ENCODE peak calls at places on chromosomes 7 and 10, in nine cellular contexts. One of them, this sample, is unnamed.

GRCh38 chr7:55484834-55485233 is 87.5 kb downstream of the VOPP1 start:
- DNase-seq in germinal center: no peak
- DNase-seq in G401: no peak
- DNase-seq in substantia nigra: no peak
- DNase-seq in memory B cell: no peak
- DNase-seq in ovary: no peak
- DNase-seq in GM04504: no peak
- DNase-seq in pancreas: no peak
- DNase-seq in amniotic stem cell: no peak
- DNase-seq in this sample: no peak

GRCh38 chr10:1576467-1577259 is 160.7 kb downstream of the ADARB2 start:
- DNase-seq in germinal center: peak; percentile 24
- DNase-seq in G401: no peak
- DNase-seq in substantia nigra: no peak
- DNase-seq in memory B cell: no peak
- DNase-seq in ovary: no peak
- DNase-seq in GM04504: no peak
- DNase-seq in pancreas: no peak
- DNase-seq in amniotic stem cell: no peak
- DNase-seq in this sample: no peak

GRCh38 chr7:11236680-11237079 is 263.0 kb downstream of the PHF14 start:
- DNase-seq in germinal center: no peak
- DNase-seq in G401: no peak
- DNase-seq in substantia nigra: no peak
- DNase-seq in memory B cell: no peak
- DNase-seq in ovary: no peak
- DNase-seq in GM04504: no peak
- DNase-seq in pancreas: no peak
- DNase-seq in amniotic stem cell: no peak
- DNase-seq in this sample: peak; percentile 21

GRCh38 chr7:45514944-45515343 is 59.2 kb upstream of the ADCY1 start:
- DNase-seq in germinal center: no peak
- DNase-seq in G401: no peak
- DNase-seq in substantia nigra: no peak
- DNase-seq in memory B cell: no peak
- DNase-seq in ovary: no peak
- DNase-seq in GM04504: no peak
- DNase-seq in pancreas: no peak
- DNase-seq in amniotic stem cell: no peak
- DNase-seq in this sample: no peak

GRCh38 chr7:117034851-117035462 is 81.7 kb downstream of the ST7 start:
- DNase-seq in germinal center: no peak
- DNase-seq in G401: no peak
- DNase-seq in substantia nigra: no peak
- DNase-seq in memory B cell: no peak
- DNase-seq in ovary: no peak
- DNase-seq in GM04504: no peak
- DNase-seq in pancreas: no peak
- DNase-seq in amniotic stem cell: no peak
- DNase-seq in this sample: peak; percentile 22

GRCh38 chr7:50450691-50451051 is 521 bp upstream of the FIGNL1 start:
- DNase-seq in germinal center: peak; percentile 34
- DNase-seq in G401: no peak
- DNase-seq in substantia nigra: no peak
- DNase-seq in memory B cell: no peak
- DNase-seq in ovary: no peak
- DNase-seq in GM04504: no peak
- DNase-seq in pancreas: peak; percentile 73
- DNase-seq in amniotic stem cell: no peak
- DNase-seq in this sample: peak; percentile 21

GRCh38 chr7:134886353-134887057 is 99.8 kb upstream of the AGBL3 start:
- DNase-seq in germinal center: no peak
- DNase-seq in G401: peak; percentile 37
- DNase-seq in substantia nigra: no peak
- DNase-seq in memory B cell: no peak
- DNase-seq in ovary: peak; percentile 70
- DNase-seq in GM04504: no peak
- DNase-seq in pancreas: no peak
- DNase-seq in amniotic stem cell: no peak
- DNase-seq in this sample: peak; percentile 73

GRCh38 chr10:60144099-60144498 is 237.7 kb upstream of the CCDC6 start:
- DNase-seq in germinal center: no peak
- DNase-seq in G401: no peak
- DNase-seq in substantia nigra: no peak
- DNase-seq in memory B cell: no peak
- DNase-seq in ovary: no peak
- DNase-seq in GM04504: no peak
- DNase-seq in pancreas: no peak
- DNase-seq in amniotic stem cell: no peak
- DNase-seq in this sample: no peak

GRCh38 chr7:66952343-66953043 is 31.5 kb downstream of the TMEM248 start:
- DNase-seq in germinal center: peak; percentile 10
- DNase-seq in G401: no peak
- DNase-seq in substantia nigra: no peak
- DNase-seq in memory B cell: no peak
- DNase-seq in ovary: no peak
- DNase-seq in GM04504: peak; percentile 22
- DNase-seq in pancreas: no peak
- DNase-seq in amniotic stem cell: no peak
- DNase-seq in this sample: no peak

GRCh38 chr10:104581884-104582603 is 59.0 kb upstream of the SORCS3 start:
- DNase-seq in germinal center: no peak
- DNase-seq in G401: no peak
- DNase-seq in substantia nigra: no peak
- DNase-seq in memory B cell: no peak
- DNase-seq in ovary: no peak
- DNase-seq in GM04504: peak; percentile 11
- DNase-seq in pancreas: no peak
- DNase-seq in amniotic stem cell: no peak
- DNase-seq in this sample: no peak

GRCh38 chr10:101226888-101227736 is 2.2 kb downstream of the LBX1 start:
- DNase-seq in germinal center: no peak
- DNase-seq in G401: no peak
- DNase-seq in substantia nigra: no peak
- DNase-seq in memory B cell: no peak
- DNase-seq in ovary: no peak
- DNase-seq in GM04504: no peak
- DNase-seq in pancreas: no peak
- DNase-seq in amniotic stem cell: no peak
- DNase-seq in this sample: no peak

GRCh38 chr10:69573056-69573806 is at the start of gene NEUROG3:
- DNase-seq in germinal center: no peak
- DNase-seq in G401: no peak
- DNase-seq in substantia nigra: no peak
- DNase-seq in memory B cell: no peak
- DNase-seq in ovary: no peak
- DNase-seq in GM04504: no peak
- DNase-seq in pancreas: no peak
- DNase-seq in amniotic stem cell: no peak
- DNase-seq in this sample: peak; percentile 29

GRCh38 chr7:23967949-23968599 is 258.1 kb downstream of the STK31 start:
- DNase-seq in germinal center: no peak
- DNase-seq in G401: no peak
- DNase-seq in substantia nigra: no peak
- DNase-seq in memory B cell: no peak
- DNase-seq in ovary: no peak
- DNase-seq in GM04504: no peak
- DNase-seq in pancreas: no peak
- DNase-seq in amniotic stem cell: no peak
- DNase-seq in this sample: no peak

GRCh38 chr10:78349165-78349516 is 315.5 kb downstream of the RPS24 start:
- DNase-seq in germinal center: no peak
- DNase-seq in G401: no peak
- DNase-seq in substantia nigra: no peak
- DNase-seq in memory B cell: no peak
- DNase-seq in ovary: peak; percentile 2
- DNase-seq in GM04504: no peak
- DNase-seq in pancreas: no peak
- DNase-seq in amniotic stem cell: no peak
- DNase-seq in this sample: no peak

GRCh38 chr7:73742338-73742752 is 3.7 kb upstream of the ABHD11 start:
- DNase-seq in germinal center: no peak
- DNase-seq in G401: no peak
- DNase-seq in substantia nigra: no peak
- DNase-seq in memory B cell: no peak
- DNase-seq in ovary: no peak
- DNase-seq in GM04504: no peak
- DNase-seq in pancreas: no peak
- DNase-seq in amniotic stem cell: no peak
- DNase-seq in this sample: peak; percentile 76

GRCh38 chr10:42988517-42989395 is 88.1 kb upstream of the RET start:
- DNase-seq in germinal center: no peak
- DNase-seq in G401: no peak
- DNase-seq in substantia nigra: no peak
- DNase-seq in memory B cell: no peak
- DNase-seq in ovary: no peak
- DNase-seq in GM04504: no peak
- DNase-seq in pancreas: peak; percentile 46
- DNase-seq in amniotic stem cell: no peak
- DNase-seq in this sample: no peak

GRCh38 chr7:98400538-98401427 is at the start of gene BAIAP2L1:
- DNase-seq in germinal center: peak; percentile 95
- DNase-seq in G401: peak; percentile 40
- DNase-seq in substantia nigra: no peak
- DNase-seq in memory B cell: peak; percentile 56
- DNase-seq in ovary: peak; percentile 62
- DNase-seq in GM04504: no peak
- DNase-seq in pancreas: peak; percentile 99
- DNase-seq in amniotic stem cell: peak; percentile 36
- DNase-seq in this sample: peak; percentile 83

GRCh38 chr7:1563939-1564602 is 5.8 kb downstream of the PSMG3 start:
- DNase-seq in germinal center: no peak
- DNase-seq in G401: no peak
- DNase-seq in substantia nigra: no peak
- DNase-seq in memory B cell: no peak
- DNase-seq in ovary: no peak
- DNase-seq in GM04504: no peak
- DNase-seq in pancreas: no peak
- DNase-seq in amniotic stem cell: no peak
- DNase-seq in this sample: no peak

GRCh38 chr7:47839381-47839780 is 108.9 kb downstream of the PKD1L1 start:
- DNase-seq in germinal center: no peak
- DNase-seq in G401: no peak
- DNase-seq in substantia nigra: no peak
- DNase-seq in memory B cell: no peak
- DNase-seq in ovary: no peak
- DNase-seq in GM04504: no peak
- DNase-seq in pancreas: no peak
- DNase-seq in amniotic stem cell: no peak
- DNase-seq in this sample: no peak

GRCh38 chr7:45118830-45119452 is 7.4 kb upstream of the TBRG4 start:
- DNase-seq in germinal center: peak; percentile 40
- DNase-seq in G401: no peak
- DNase-seq in substantia nigra: no peak
- DNase-seq in memory B cell: no peak
- DNase-seq in ovary: no peak
- DNase-seq in GM04504: no peak
- DNase-seq in pancreas: no peak
- DNase-seq in amniotic stem cell: no peak
- DNase-seq in this sample: no peak

GRCh38 chr10:50421026-50421719 is 169.9 kb upstream of the ASAH2 start:
- DNase-seq in germinal center: peak; percentile 78
- DNase-seq in G401: peak; percentile 19
- DNase-seq in substantia nigra: no peak
- DNase-seq in memory B cell: peak; percentile 41
- DNase-seq in ovary: no peak
- DNase-seq in GM04504: no peak
- DNase-seq in pancreas: no peak
- DNase-seq in amniotic stem cell: no peak
- DNase-seq in this sample: no peak

GRCh38 chr10:4241724-4242345 is 456.8 kb upstream of the KLF6 start:
- DNase-seq in germinal center: no peak
- DNase-seq in G401: no peak
- DNase-seq in substantia nigra: no peak
- DNase-seq in memory B cell: no peak
- DNase-seq in ovary: peak; percentile 30
- DNase-seq in GM04504: peak; percentile 98
- DNase-seq in pancreas: no peak
- DNase-seq in amniotic stem cell: peak; percentile 78
- DNase-seq in this sample: no peak